ENCODE peak calls at places on chromosome 2, in four cellular contexts. Q is HL-60, Z is K562, C is GM12878. G is an unnamed sample.

GRCh38 chr2:42640261-42640660 is 71.8 kb downstream of the MTA3 start:
- DNase-seq in Q (no peak), Z (no peak), C (no peak), G (no peak)

GRCh38 chr2:46275995-46276394 is 21.2 kb upstream of the EPAS1 start:
- DNase-seq in Q (no peak), Z (no peak), C (no peak), G (no peak)

GRCh38 chr2:31002510-31002909 is 135.7 kb downstream of the GALNT14 start:
- DNase-seq in Q (no peak), Z (no peak), C (no peak), G (no peak)

GRCh38 chr2:226790436-226790835 is 9.2 kb downstream of the IRS1 start:
- DNase-seq in Q (no peak), Z (no peak), C (no peak), G (no peak)

GRCh38 chr2:202633470-202633869 is 1.3 kb upstream of the FAM117B start:
- DNase-seq in Q (no peak), Z (no peak), C (no peak), G (no peak)

GRCh38 chr2:16635796-16636699 is 29.6 kb downstream of the CYRIA start:
- DNase-seq in Q (peak), Z (peak), C (no peak), G (no peak)

GRCh38 chr2:157404363-157404762 is 39.5 kb downstream of the CYTIP start:
- DNase-seq in Q (peak), Z (no peak), C (peak), G (peak)

GRCh38 chr2:95034221-95034620 is 8.7 kb downstream of the MAL start:
- DNase-seq in Q (no peak), Z (no peak), C (no peak), G (no peak)

GRCh38 chr2:49798570-49798969 is 644.3 kb upstream of the FSHR start:
- DNase-seq in Q (no peak), Z (no peak), C (no peak), G (no peak)

GRCh38 chr2:134160793-134161504 is 92.9 kb upstream of the MGAT5 start:
- DNase-seq in Q (peak), Z (peak), C (no peak), G (no peak)

GRCh38 chr2:106197878-106198277 is 3.8 kb upstream of the UXS1 start:
- DNase-seq in Q (no peak), Z (no peak), C (no peak), G (no peak)

GRCh38 chr2:115505331-115505730 is 1062.9 kb downstream of the DPP10 start:
- DNase-seq in Q (no peak), Z (no peak), C (no peak), G (no peak)

GRCh38 chr2:24233321-24233720 is 58.5 kb downstream of the FAM228A start:
- DNase-seq in Q (no peak), Z (no peak), C (no peak), G (no peak)

GRCh38 chr2:14626873-14627272 is 5.6 kb upstream of the LRATD1 start:
- DNase-seq in Q (no peak), Z (no peak), C (no peak), G (no peak)

GRCh38 chr2:58032016-58032750 is 14.4 kb upstream of the VRK2 start:
- DNase-seq in Q (peak), Z (no peak), C (no peak), G (no peak)

GRCh38 chr2:46175409-46175808 is 121.8 kb upstream of the EPAS1 start:
- DNase-seq in Q (no peak), Z (no peak), C (no peak), G (no peak)

GRCh38 chr2:10264506-10265327 is 38.0 kb upstream of the HPCAL1 start:
- DNase-seq in Q (no peak), Z (no peak), C (no peak), G (no peak)

GRCh38 chr2:69046221-69046662 is 33.3 kb downstream of the ANTXR1 start:
- DNase-seq in Q (no peak), Z (no peak), C (no peak), G (no peak)

GRCh38 chr2:237474931-237475703 is 11.9 kb upstream of the MLPH start:
- DNase-seq in Q (peak), Z (peak), C (no peak), G (peak)

GRCh38 chr2:9498210-9498609 is 23.9 kb downstream of the IAH1 start:
- DNase-seq in Q (no peak), Z (no peak), C (no peak), G (no peak)

GRCh38 chr2:202530038-202530437 is 104.7 kb upstream of the FAM117B start:
- DNase-seq in Q (no peak), Z (no peak), C (no peak), G (no peak)

GRCh38 chr2:3651686-3652516 is 6.1 kb upstream of the ALLC start:
- DNase-seq in Q (peak), Z (no peak), C (peak), G (peak)

GRCh38 chr2:189302274-189302948 is 122.8 kb upstream of the COL5A2 start:
- DNase-seq in Q (no peak), Z (no peak), C (no peak), G (no peak)

GRCh38 chr2:241540766-241541561 is 17.6 kb upstream of the BOK start:
- DNase-seq in Q (no peak), Z (peak), C (no peak), G (peak)
- TF ChIP-seq SPI1 in Q (no peak), Z (no peak), C (no peak), G (no peak)

DNA sequence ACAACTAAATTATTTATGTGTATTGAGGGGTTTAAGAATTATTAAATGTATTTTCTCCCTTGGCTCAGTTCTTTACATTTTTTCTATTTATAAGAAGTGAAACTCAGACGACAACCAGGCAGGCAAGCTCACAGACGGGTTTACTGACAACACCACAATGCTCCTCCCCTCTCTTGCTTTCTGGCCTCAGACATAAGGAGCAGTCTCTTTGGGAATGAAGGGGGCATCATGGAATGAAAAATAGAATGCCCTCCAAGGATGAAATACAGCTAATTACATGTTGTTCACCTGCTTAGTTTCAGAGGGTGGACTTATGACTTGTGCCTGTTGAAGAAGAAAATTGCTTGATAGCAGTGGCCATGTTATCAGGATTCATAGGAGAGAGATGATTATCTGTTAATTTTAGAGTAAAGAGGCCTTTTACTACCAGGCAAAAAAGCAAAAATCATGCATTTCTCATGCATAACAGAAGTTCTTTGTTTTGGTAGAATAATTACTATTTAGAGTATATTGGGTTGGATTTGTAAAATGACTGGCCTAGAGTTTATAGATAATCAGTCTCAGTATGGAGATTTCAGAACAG is 172.1 kb upstream of the LRRTM1 start:
- DNase-seq in Q (no peak), Z (no peak), C (no peak), G (no peak)
- TF ChIP-seq SPI1 in Q (no peak), Z (no peak), C (peak), G (peak)

GRCh38 chr2:207791579-207792243 is 22.0 kb upstream of the FZD5 start:
- DNase-seq in Q (no peak), Z (no peak), C (no peak), G (no peak)

GRCh38 chr2:207796585-207797350 is 27.1 kb upstream of the FZD5 start:
- DNase-seq in Q (no peak), Z (no peak), C (no peak), G (no peak)

GRCh38 chr2:207790898-207791297 is 21.2 kb upstream of the FZD5 start:
- DNase-seq in Q (no peak), Z (no peak), C (no peak), G (no peak)

GRCh38 chr2:207787800-207788199 is 18.1 kb upstream of the FZD5 start:
- DNase-seq in Q (no peak), Z (no peak), C (no peak), G (no peak)

GRCh38 chr2:207792244-207792785 is 22.6 kb upstream of the FZD5 start:
- DNase-seq in Q (peak), Z (peak), C (no peak), G (no peak)
- TF ChIP-seq SPI1 in Q (no peak), Z (no peak), C (no peak), G (no peak)

DNA sequence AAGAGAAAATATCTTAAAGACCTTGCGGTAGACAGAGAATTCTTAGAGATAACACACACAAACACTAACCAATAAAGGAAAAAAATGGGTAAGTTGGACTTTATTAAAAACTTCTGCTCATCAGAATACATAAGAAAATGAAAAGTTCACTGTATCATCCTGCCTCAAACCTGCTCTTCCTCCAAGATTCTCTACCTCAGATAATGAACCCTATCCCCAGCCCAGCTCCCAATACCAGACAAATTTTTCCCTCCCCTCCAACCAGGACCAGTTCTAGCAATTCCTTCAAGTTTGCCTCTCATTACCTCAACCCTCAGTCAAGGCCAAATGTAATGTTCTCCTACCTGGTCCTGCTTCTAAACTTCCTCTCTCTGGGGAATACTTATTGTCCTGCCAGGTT is 79.4 kb downstream of the DNMT3A start:
- DNase-seq in Q (no peak), Z (no peak), C (no peak), G (no peak)
- TF ChIP-seq SPI1 in Q (no peak), Z (no peak), C (no peak), G (no peak)

GRCh38 chr2:144459937-144460336 is 60.0 kb downstream of the ZEB2 start:
- DNase-seq in Q (no peak), Z (no peak), C (no peak), G (no peak)
- TF ChIP-seq SPI1 in Q (no peak), Z (no peak), C (no peak), G (no peak)

DNA sequence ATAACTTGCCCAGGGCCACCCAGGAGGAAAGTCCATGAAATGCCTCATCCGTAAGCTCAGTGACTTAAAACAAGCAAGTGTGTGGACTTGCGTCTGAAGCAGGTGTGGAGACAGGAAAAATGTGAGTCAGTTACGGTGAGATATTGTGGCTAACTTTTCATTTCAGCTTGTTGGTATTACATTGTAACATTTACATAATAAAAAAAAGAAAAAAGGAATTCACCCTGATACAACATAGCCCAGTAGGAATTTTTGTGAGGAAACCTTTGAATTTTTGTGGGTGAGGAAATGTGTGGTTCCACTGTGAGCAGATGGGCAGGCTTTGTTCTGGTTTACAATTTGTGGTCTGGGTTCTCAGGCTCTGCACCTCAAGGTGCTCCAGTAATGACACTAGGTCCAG is 33.7 kb upstream of the LYPD6B start:
- DNase-seq in Q (no peak), Z (no peak), C (no peak), G (no peak)
- TF ChIP-seq SPI1 in Q (no peak), Z (no peak), C (no peak), G (no peak)

DNA sequence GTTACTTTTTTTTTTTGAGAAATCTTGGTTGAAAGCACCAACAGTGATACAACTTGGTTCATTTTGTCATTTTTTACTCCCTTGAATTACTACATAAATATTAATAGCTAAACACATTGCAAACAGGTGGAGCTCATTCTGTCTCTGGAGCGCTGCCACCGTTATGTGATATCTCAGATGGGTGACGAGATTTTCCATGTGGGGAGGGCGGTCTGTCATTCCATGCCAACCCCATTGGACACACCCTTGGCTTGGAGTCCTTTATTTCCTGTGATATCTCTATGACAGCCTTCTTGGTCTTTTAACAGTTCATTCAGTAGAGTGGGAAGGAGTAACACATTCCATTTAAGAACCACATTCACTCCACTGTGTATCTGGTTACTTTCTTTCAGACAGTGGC is 794.8 kb downstream of the SATB2 start:
- DNase-seq in Q (no peak), Z (no peak), C (no peak), G (no peak)
- TF ChIP-seq SPI1 in Q (no peak), Z (no peak), C (no peak), G (no peak)